ENCODE peak calls at places on chromosome 10, in four cellular contexts. A is H1, N is A549, G is endothelial cell of umbilical vein. M is an unnamed sample.

GRCh38 chr10:43985941-43986340 is 337.3 kb upstream of the ZNF32 start:
- DNase-seq in G (no peak), N (no peak), A (no peak), M (no peak)

GRCh38 chr10:114697061-114697598 is 39.1 kb upstream of the ABLIM1 start:
- DNase-seq in A (no peak), G (peak), N (no peak), M (no peak)

GRCh38 chr10:17101257-17101909 is 28.2 kb downstream of the CUBN start:
- DNase-seq in A (no peak), G (peak), N (no peak), M (no peak)

GRCh38 chr10:45407542-45407941 is 33.5 kb downstream of the ALOX5 start:
- DNase-seq in A (no peak), G (no peak), N (no peak), M (no peak)

GRCh38 chr10:408223-408622 is 273.0 kb downstream of the ZMYND11 start:
- DNase-seq in N (no peak), G (no peak), A (no peak), M (no peak)

GRCh38 chr10:36325815-36326214 is 683.7 kb upstream of the FZD8 start:
- DNase-seq in G (no peak), N (no peak), A (no peak), M (no peak)

GRCh38 chr10:86362129-86362527 is 4.5 kb downstream of the GRID1 start:
- DNase-seq in N (no peak), A (no peak), G (no peak), M (no peak)

GRCh38 chr10:69061305-69062161 is 26.4 kb upstream of the SRGN start:
- DNase-seq in N (peak), A (no peak), G (peak), M (peak)

GRCh38 chr10:13922591-13922990 is 335.8 kb downstream of the PRPF18 start:
- DNase-seq in G (no peak), A (no peak), N (no peak), M (no peak)

GRCh38 chr10:133261726-133262325 is 14.8 kb downstream of the ADAM8 start:
- DNase-seq in G (peak), N (peak), A (peak), M (peak)

GRCh38 chr10:86363184-86363832 is 3.3 kb downstream of the GRID1 start:
- DNase-seq in N (peak), A (peak), G (no peak), M (no peak)

GRCh38 chr10:32661346-32661745 is 215.4 kb downstream of the CCDC7 start:
- DNase-seq in G (no peak), A (no peak), N (no peak), M (no peak)

GRCh38 chr10:10500941-10501340 is 516.7 kb upstream of the CELF2 start:
- DNase-seq in N (no peak), A (no peak), G (no peak), M (no peak)

GRCh38 chr10:775245-776075 is 86.0 kb upstream of the DIP2C start:
- DNase-seq in G (no peak), A (no peak), N (no peak), M (peak)

GRCh38 chr10:115706482-115707076 is 566.4 kb downstream of the GFRA1 start:
- DNase-seq in A (no peak), G (peak), N (peak), M (peak)

GRCh38 chr10:33161550-33162247 is 172.8 kb downstream of the NRP1 start:
- DNase-seq in A (no peak), N (no peak), G (no peak), M (no peak)

GRCh38 chr10:44696496-44696895 is 214.6 kb upstream of the TMEM72 start:
- DNase-seq in N (no peak), A (no peak), G (no peak), M (peak)

GRCh38 chr10:114653926-114654325 is 4.1 kb downstream of the ABLIM1 start:
- DNase-seq in N (no peak), A (no peak), G (peak), M (no peak)

GRCh38 chr10:133129151-133129853 is 30.7 kb upstream of the KNDC1 start:
- DNase-seq in G (no peak), N (no peak), A (no peak), M (no peak)

GRCh38 chr10:103651783-103652476 is 158.4 kb downstream of the NEURL1 start:
- DNase-seq in N (no peak), G (no peak), A (no peak), M (no peak)

GRCh38 chr10:58239561-58240169 is 28.0 kb downstream of the IPMK start:
- DNase-seq in A (no peak), G (peak), N (no peak), M (no peak)

GRCh38 chr10:725786-726185 is 36.3 kb upstream of the DIP2C start:
- DNase-seq in N (no peak), G (no peak), A (no peak), M (no peak)

GRCh38 chr10:99431190-99431549 is 746 bp upstream of the GOT1 start:
- DNase-seq in A (no peak), N (peak), G (no peak), M (peak)

GRCh38 chr10:120503695-120504094 is 46.7 kb downstream of the PLPP4 start:
- DNase-seq in G (peak), N (no peak), A (no peak), M (no peak)

GRCh38 chr10:102988404-102989314 is 70.6 kb downstream of the CNNM2 start:
- DNase-seq in N (peak), A (no peak), G (no peak), M (no peak)

GRCh38 chr10:76523215-76523614 is 1091.8 kb downstream of the LRMDA start:
- DNase-seq in A (no peak), G (peak), N (no peak), M (no peak)

GRCh38 chr10:121084675-121085070 is 233.5 kb downstream of the WDR11 start:
- DNase-seq in G (no peak), N (no peak), A (no peak), M (no peak)

GRCh38 chr10:110413903-110414562 is 83.7 kb upstream of the DUSP5 start:
- DNase-seq in A (no peak), N (peak), G (no peak), M (peak)

GRCh38 chr10:12729885-12730284 is 271.6 kb downstream of the CCDC3 start:
- DNase-seq in N (no peak), A (peak), G (no peak), M (peak)

GRCh38 chr10:6195376-6195775 is 7.4 kb upstream of the PFKFB3 start:
- DNase-seq in N (no peak), A (no peak), G (peak), M (no peak)

GRCh38 chr10:79355420-79356010 is 8.2 kb downstream of the PPIF start:
- DNase-seq in G (no peak), N (no peak), A (peak), M (peak)

GRCh38 chr10:29142516-29143314 is 146.2 kb upstream of the LYZL1 start:
- DNase-seq in A (peak), G (no peak), N (no peak), M (no peak)

GRCh38 chr10:34637419-34637911 is 177.6 kb downstream of the PARD3 start:
- DNase-seq in G (peak), N (peak), A (peak), M (peak)

GRCh38 chr10:5684971-5685763 is 529 bp downstream of the TASOR2 start:
- DNase-seq in G (peak), N (peak), A (peak), M (peak)

GRCh38 chr10:118449521-118449920 is 107.4 kb upstream of the FAM204A start:
- DNase-seq in G (no peak), N (no peak), A (no peak), M (no peak)

GRCh38 chr10:5983813-5984212 is 6.5 kb upstream of the IL15RA start:
- DNase-seq in G (no peak), N (no peak), A (peak), M (no peak)

GRCh38 chr10:82378146-82378545 is 503.2 kb downstream of the NRG3 start:
- DNase-seq in A (no peak), N (peak), G (peak), M (no peak)

GRCh38 chr10:14707441-14707840 is 67.3 kb downstream of the FAM107B start:
- DNase-seq in N (no peak), A (no peak), G (no peak), M (no peak)

GRCh38 chr10:70480254-70480861 is 1.8 kb downstream of the PALD1 start:
- DNase-seq in A (peak), N (no peak), G (no peak), M (peak)

GRCh38 chr10:70479626-70480253 is 1.2 kb downstream of the PALD1 start:
- DNase-seq in N (no peak), G (no peak), A (peak), M (no peak)

GRCh38 chr10:70481105-70481504 is 2.5 kb downstream of the PALD1 start:
- DNase-seq in A (no peak), G (no peak), N (no peak), M (no peak)

GRCh38 chr10:70481831-70482530 is 3.4 kb downstream of the PALD1 start:
- DNase-seq in A (no peak), G (peak), N (no peak), M (no peak)

DNA sequence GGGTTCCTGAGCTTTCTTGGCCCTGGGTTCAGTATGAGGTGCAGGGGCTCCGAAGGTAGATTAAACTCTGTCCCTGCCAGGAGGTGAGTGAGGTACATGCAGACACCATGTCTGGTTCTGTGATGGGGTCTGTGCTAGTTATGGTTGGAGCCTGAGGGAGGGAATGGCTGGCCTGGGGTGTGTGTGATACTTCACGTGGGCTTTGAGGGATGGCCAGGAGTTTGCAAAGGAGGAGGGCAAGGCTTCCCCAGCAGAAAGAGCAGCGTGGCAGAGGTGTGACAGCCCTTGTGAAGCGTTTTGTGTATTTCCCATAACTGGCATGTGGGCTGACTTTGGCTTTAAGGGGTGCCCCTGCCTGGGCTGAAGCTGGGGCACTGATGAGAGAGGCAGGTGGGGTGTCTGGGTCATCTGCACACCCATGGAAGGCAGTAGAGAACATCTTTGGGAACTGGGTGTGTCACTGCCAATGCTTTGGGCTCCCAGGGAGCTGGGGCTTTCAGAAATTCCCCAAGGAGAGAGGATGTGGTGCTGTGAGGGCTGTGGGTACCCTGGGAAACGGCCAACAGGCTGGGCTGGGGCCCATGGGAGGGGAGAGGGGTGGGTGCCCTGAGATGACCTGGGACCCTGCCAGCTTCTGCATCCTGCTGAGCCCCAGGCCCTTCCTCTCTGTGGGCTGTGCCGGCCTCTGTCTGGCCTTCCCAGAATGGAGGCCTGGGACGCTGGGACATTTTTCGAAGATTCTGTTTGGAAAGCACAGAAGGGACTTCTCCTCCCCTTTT is 4.6 kb downstream of the PALD1 start:
- DNase-seq in N (no peak), G (no peak), A (no peak), M (no peak)
- TF ChIP-seq POLR2A in N (no peak), G (no peak), A (no peak), M (no peak)

DNA sequence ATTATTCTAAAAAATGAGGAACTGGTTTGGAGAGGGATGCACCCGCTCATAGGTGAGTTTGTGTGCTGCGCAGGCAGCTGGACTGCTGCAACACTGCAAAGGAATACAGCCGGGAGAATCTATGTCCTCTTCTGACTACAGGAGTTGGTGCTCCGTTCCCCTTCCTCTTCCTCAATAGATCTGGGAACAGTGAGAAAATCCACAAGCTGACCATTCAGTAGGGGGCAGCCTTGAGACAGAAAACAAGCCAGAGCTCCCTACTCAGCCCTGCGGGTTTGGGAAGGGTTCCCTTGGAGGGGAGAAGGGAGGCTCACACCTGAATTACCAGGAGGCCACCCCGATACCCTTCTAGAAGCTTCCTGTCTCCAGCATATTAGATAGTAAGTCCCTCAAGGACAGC is 87.3 kb upstream of the FOXI2 start:
- DNase-seq in N (peak), A (peak), G (peak), M (peak)
- TF ChIP-seq MAX in N (no peak), A (no peak), G (no peak), M (no peak)

DNA sequence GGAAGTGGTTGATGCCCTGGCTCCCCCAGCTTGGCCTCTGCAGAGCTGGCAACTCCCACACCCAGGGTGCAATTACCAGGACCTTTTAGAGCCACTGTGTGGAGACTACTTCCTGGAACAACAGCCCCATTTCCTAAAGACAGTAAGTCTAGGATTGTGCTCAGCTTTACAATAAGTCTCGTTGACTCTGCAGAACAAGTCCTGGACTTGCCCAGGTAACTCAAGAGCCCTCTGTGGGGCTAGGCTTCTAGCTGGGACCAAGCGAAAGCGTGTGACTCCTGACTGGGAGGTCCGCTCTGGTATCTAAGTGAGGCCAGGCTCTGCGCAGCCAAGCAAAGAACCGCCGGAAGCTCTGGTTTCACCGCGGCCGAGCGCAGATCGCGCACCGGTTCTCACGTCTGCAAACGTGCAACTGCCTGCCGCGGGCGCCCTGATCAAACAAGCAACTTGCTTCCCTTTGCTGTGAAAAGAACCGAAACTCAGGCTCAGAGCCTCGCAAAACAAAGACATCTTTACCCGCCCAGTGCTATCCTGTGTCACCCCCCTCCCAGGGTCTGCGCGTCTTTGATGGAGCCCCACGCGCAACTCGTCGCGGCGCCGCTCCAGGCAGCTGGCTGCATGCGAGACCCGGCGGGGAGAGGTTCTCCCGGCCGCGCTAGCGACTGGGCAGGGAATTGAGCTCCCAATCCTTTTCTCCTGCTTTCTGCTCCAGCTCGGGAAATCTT is 4.4 kb upstream of the PDLIM1 start:
- DNase-seq in G (peak), A (peak), N (no peak), M (peak)
- TF ChIP-seq POLR2A in G (no peak), A (no peak), N (no peak), M (no peak)

DNA sequence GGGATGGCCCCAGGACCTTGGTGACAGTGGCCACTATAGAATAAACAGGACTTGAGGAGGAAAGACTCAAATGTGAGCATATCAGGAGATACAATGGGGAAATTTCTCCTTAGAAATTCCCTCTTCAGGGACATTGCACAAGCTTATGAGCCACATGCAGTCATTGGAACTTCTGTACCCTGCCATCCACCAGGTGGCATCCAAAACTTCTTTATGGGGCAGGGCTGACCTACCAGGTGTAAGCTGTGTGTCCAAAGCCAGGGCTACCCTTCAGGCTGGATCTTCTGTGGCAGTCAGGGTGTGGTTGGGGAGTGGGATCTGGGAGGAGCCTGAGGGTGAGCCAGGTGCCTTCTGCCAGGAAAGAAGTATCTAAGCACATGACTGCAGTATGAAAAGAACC is 36.6 kb upstream of the LRRC18 start:
- DNase-seq in N (peak), G (no peak), A (no peak), M (peak)
- TF ChIP-seq MAX in N (no peak), G (no peak), A (no peak), M (no peak)